ENCODE peak calls at places on chromosomes 16 and 17, in seven cellular contexts. M is epithelial cell of esophagus, U is EH, O is HuH-7.5, W is psoas muscle, K is ureter, Y is globus pallidus. J is an unnamed sample.

GRCh38 chr17:59842901-59843652 is 49.7 kb downstream of the TUBD1 start:
- DNase-seq in M (peak; percentile 98), U (peak; percentile 98), O (no peak), W (no peak), K (peak; percentile 66), Y (no peak), J (no peak)

GRCh38 chr16:84618428-84619102 is 687 bp upstream of the COTL1 start:
- DNase-seq in M (peak; percentile 96), U (peak; percentile 99), O (peak; percentile 46), W (no peak), K (no peak), Y (no peak), J (no peak)

GRCh38 chr17:28282596-28282995 is 36.4 kb upstream of the TMEM97 start:
- DNase-seq in M (peak; percentile 88), U (peak; percentile 91), O (no peak), W (no peak), K (no peak), Y (no peak), J (no peak)

GRCh38 chr17:18026408-18026776 is 12.6 kb downstream of the ATPAF2 start:
- DNase-seq in M (peak; percentile 66), U (peak; percentile 91), O (no peak), W (peak; percentile 58), K (no peak), Y (peak; percentile 65), J (peak; percentile 12)

GRCh38 chr17:81930142-81931125 is 2.9 kb upstream of the MAFG start:
- DNase-seq in M (no peak), U (no peak), O (no peak), W (peak; percentile 34), K (no peak), Y (no peak), J (no peak)

GRCh38 chr17:10513284-10514067 is 4.9 kb downstream of the MYH1 start:
- DNase-seq in M (no peak), U (peak; percentile 52), O (no peak), W (no peak), K (no peak), Y (no peak), J (no peak)

GRCh38 chr16:1991135-1991551 is 1.4 kb downstream of the SYNGR3 start:
- DNase-seq in M (no peak), U (no peak), O (no peak), W (no peak), K (no peak), Y (no peak), J (no peak)

GRCh38 chr17:50904522-50905459 is 38.6 kb upstream of the TOB1 start:
- DNase-seq in M (peak; percentile 86), U (peak; percentile 13), O (no peak), W (peak; percentile 68), K (peak; percentile 80), Y (peak; percentile 79), J (peak; percentile 44)

GRCh38 chr17:64655704-64656103 is 6.4 kb downstream of the SMURF2 start:
- DNase-seq in M (no peak), U (no peak), O (no peak), W (no peak), K (no peak), Y (no peak), J (no peak)

GRCh38 chr17:48504953-48505352 is 25.9 kb downstream of the HOXB1 start:
- DNase-seq in M (no peak), U (no peak), O (no peak), W (no peak), K (no peak), Y (no peak), J (no peak)

J was measured in amygdala.